ENCODE peak calls at places on chromosomes 1 and 21, in eight cellular contexts. M, Z, S, X, P, V, F and J are unnamed samples.

GRCh38 chr1:185045793-185046441 is 559 bp downstream of the RNF2 start:
- DNase-seq in M (peak), F (peak), X (peak), Z (peak), V (no peak), S (peak), P (no peak), J (peak)

GRCh38 chr1:246142320-246142893 is 364.7 kb downstream of the SMYD3 start:
- DNase-seq in P (no peak), S (no peak), F (no peak), X (peak), M (no peak), Z (no peak), V (no peak), J (peak)

GRCh38 chr21:35027558-35028450 is 21.3 kb downstream of the RUNX1 start:
- DNase-seq in Z (no peak), X (no peak), V (no peak), S (no peak), P (no peak), F (no peak), M (no peak), J (no peak)

GRCh38 chr1:54553781-54554313 is 5.8 kb downstream of the ACOT11 start:
- DNase-seq in V (no peak), S (no peak), P (no peak), X (no peak), F (no peak), M (no peak), Z (no peak), J (no peak)

GRCh38 chr21:36569511-36569910 is 89.6 kb upstream of the CLDN14 start:
- DNase-seq in X (no peak), P (no peak), Z (no peak), M (no peak), S (no peak), V (no peak), F (no peak), J (no peak)

GRCh38 chr1:85289207-85289847 is 12.9 kb upstream of the BCL10 start:
- DNase-seq in F (no peak), S (no peak), M (no peak), V (no peak), X (peak), P (no peak), Z (no peak), J (peak)

GRCh38 chr1:56418047-56418680 is 161.2 kb downstream of the PLPP3 start:
- DNase-seq in X (no peak), Z (no peak), M (no peak), P (no peak), S (no peak), V (no peak), F (no peak), J (no peak)

GRCh38 chr1:150484861-150485260 is 2.4 kb upstream of the TARS2 start:
- DNase-seq in X (peak), Z (no peak), F (no peak), V (no peak), P (no peak), M (no peak), S (no peak), J (peak)

GRCh38 chr1:168907053-168907452 is 178.0 kb upstream of the DPT start:
- DNase-seq in F (no peak), Z (no peak), V (no peak), M (no peak), S (no peak), P (peak), X (no peak), J (no peak)

GRCh38 chr1:57410532-57410931 is 13.3 kb downstream of the DAB1 start:
- DNase-seq in S (no peak), M (no peak), F (no peak), X (no peak), P (no peak), V (no peak), Z (no peak), J (no peak)

GRCh38 chr1:36481091-36481490 is 1.6 kb downstream of the CSF3R start:
- DNase-seq in M (no peak), X (no peak), Z (no peak), F (no peak), P (no peak), S (no peak), V (no peak), J (no peak)